ENCODE peak calls at places on chromosomes 11 and 22, in six cellular contexts. X, T, C, A, W and Y are unnamed samples.

GRCh38 chr11:32448232-32448631 is 12.9 kb upstream of the WT1 start:
- DNase-seq in W (no peak), A (no peak), T (no peak), C (no peak), X (no peak), Y (no peak)

GRCh38 chr11:12270215-12270797 is 107.1 kb upstream of the PARVA start:
- DNase-seq in X (no peak), W (no peak), C (no peak), A (no peak), T (no peak), Y (no peak)

GRCh38 chr11:64101461-64101860 is 64.5 kb downstream of the MACROD1 start:
- DNase-seq in W (peak), C (no peak), T (no peak), X (peak), A (no peak), Y (no peak)

GRCh38 chr22:20937031-20937793 is 20.0 kb downstream of the CRKL start:
- DNase-seq in A (no peak), X (no peak), T (no peak), W (no peak), C (no peak), Y (no peak)

GRCh38 chr22:21917206-21917958 is 35.3 kb downstream of the PPM1F start:
- DNase-seq in C (no peak), W (no peak), X (no peak), A (no peak), T (peak), Y (no peak)

GRCh38 chr11:76640540-76640939 is 30.0 kb downstream of the LRRC32 start:
- DNase-seq in C (no peak), T (no peak), W (no peak), A (peak), X (no peak), Y (no peak)

GRCh38 chr22:31282748-31283468 is 9.4 kb downstream of the PIK3IP1 start:
- DNase-seq in A (no peak), T (no peak), C (no peak), X (no peak), W (no peak), Y (no peak)

GRCh38 chr22:44664149-44664548 is 37.9 kb upstream of the PRR5 start:
- DNase-seq in X (no peak), C (no peak), A (no peak), W (no peak), T (peak), Y (no peak)

GRCh38 chr11:61494341-61495038 is 14.1 kb upstream of the LRRC10B start:
- DNase-seq in A (no peak), T (no peak), W (no peak), C (no peak), X (no peak), Y (no peak)

GRCh38 chr22:39290724-39291161 is 28.7 kb downstream of the RPL3 start:
- DNase-seq in A (peak), X (peak), W (peak), C (no peak), T (no peak), Y (no peak)

GRCh38 chr11:72085836-72086475 is 5.3 kb downstream of the LRRC51 start:
- DNase-seq in W (no peak), C (no peak), T (no peak), A (no peak), X (no peak), Y (no peak)

DNA sequence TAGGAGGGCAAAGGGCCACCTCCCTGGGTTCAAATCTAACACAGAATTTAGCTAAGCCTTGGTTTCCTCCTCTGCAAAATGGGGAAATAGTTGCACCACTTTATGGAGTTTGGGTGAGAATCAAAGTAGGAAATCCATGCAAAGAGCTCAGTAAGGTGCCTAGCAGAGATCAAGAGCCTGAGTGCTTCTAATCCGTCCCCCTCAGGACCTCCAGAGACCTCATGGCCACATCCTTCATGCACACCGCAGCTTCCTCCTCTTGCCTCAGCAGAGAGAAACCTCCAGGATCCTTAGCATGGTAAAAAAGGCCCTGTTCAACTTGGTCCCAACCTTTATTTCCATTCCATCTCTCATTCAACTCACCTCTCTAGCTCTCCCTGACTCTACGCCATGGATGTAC is 37.8 kb upstream of the NAV2 start:
- DNase-seq in X (no peak), C (no peak), A (no peak), T (no peak), W (no peak), Y (no peak)
- H3K27ac ChIP-seq in X (no peak), C (no peak), A (no peak), T (no peak), W (peak), Y (peak)

GRCh38 chr11:112925516-112926310 is 35.5 kb upstream of the NCAM1 start:
- DNase-seq in X (no peak), W (no peak), C (no peak), T (no peak), A (no peak), Y (peak)
- H3K27ac ChIP-seq in X (no peak), W (no peak), C (no peak), T (no peak), A (no peak), Y (no peak)

DNA sequence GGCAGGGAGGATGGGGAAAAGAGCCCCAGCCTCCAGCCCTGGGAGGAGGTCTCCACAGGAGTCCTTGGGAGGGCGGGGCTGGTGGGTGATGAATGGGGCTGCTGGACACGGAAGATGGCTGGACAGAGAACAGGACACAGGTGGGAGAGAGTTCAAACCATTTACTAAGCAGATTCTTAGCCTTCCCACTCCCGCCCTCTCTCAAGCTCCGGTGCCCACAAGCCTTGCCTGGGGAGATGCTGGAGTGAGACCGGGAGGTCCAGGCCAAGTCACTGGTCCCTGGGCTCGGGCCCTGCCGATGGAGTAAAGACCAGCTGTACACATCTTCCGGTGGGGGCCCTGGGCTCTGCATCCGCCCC is 1.4 kb downstream of the CLDN5 start:
- DNase-seq in T (no peak), W (no peak), A (no peak), X (no peak), C (no peak), Y (no peak)
- H3K27ac ChIP-seq in T (peak), W (peak), A (no peak), X (no peak), C (no peak), Y (no peak)

GRCh38 chr11:125679837-125680236 is 810 bp downstream of the ACRV1 start:
- DNase-seq in X (no peak), C (no peak), A (no peak), W (no peak), T (no peak), Y (no peak)
- H3K27ac ChIP-seq in X (no peak), C (no peak), A (no peak), W (no peak), T (no peak), Y (no peak)

DNA sequence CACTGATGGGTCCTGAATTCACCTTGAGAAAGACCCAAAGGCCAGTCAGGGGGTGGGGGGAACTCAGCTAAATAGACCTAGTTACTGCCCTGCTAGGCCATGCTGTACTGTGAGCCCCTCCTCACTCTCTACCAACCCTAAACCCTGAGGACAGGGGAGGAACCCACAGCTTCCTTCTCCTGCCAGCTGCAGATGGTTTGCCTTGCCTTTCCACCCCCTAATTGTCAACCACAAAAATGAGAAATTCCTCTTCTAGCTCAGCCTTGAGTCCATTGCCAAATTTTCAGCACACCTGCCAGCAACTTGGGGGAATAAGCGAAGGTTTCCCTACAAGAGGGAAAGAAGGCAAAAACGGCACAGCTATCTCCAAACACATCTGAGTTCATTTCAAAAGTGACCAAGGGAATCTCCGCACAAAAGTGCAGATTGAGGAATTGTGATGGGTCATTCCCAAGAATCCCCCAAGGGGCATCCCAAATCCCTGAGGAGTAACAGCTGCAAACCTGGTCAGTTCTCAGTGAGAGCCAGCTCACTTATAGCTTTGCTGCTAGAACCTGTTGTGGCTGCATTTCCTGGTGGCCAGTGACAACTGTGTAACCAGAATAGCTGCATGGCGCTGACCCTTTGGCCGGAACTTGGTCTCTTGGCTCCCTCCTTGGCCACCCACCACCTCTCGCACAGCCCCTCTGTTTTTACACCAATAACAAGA is 2.4 kb upstream of the TTC36 start:
- DNase-seq in X (no peak), C (no peak), W (no peak), T (no peak), A (no peak), Y (no peak)
- H3K27ac ChIP-seq in X (no peak), C (no peak), W (no peak), T (no peak), A (no peak), Y (no peak)

GRCh38 chr11:2884424-2884815 is 1.2 kb downstream of the CDKN1C start:
- DNase-seq in C (no peak), A (no peak), X (peak), T (peak), W (peak), Y (no peak)
- H3K27ac ChIP-seq in C (no peak), A (no peak), X (no peak), T (peak), W (peak), Y (no peak)

GRCh38 chr22:28239941-28240340 is 320.9 kb upstream of the PITPNB start:
- DNase-seq in X (peak), T (no peak), C (no peak), A (no peak), W (no peak), Y (no peak)
- H3K27ac ChIP-seq in X (no peak), T (no peak), C (no peak), A (no peak), W (no peak), Y (no peak)

DNA sequence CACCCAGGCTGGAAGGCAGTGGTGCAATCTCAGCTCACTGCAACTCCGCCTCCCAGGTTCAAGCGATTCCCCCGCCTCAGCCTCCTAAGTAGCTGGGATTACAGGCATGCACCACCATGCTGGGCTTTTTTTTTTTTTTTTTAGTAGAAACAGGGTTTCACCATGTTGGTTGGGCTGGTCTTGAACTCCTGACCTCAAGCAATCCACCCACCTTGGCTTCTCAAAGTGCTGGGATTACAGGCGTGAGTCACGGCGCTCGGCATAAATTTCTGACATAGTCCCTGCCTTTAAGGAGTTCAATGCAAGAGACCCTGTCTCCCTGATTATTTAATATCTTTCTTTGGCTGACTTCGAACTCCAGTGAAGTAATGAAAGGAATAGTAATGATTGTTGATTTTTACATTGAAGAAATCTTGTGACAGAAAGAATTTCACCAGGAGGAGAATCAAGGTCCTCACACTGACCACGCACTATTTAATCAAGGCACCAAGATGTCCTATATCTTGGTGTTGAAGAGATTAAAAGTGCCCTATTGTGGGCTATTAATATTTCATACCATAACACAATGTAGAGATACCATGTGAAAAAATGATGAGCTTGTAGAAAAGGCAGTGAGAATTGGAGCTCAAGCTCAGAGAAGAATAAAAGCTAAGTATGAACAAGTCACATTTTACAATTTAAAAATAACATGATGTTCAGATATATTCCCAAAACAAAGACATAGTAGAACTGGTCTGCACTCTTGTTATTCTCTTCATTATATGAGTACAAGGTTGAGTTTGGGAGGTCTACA is 71.6 kb upstream of the BLID start:
- DNase-seq in X (no peak), W (no peak), T (no peak), A (no peak), C (no peak), Y (no peak)
- H3K27ac ChIP-seq in X (peak), W (peak), T (no peak), A (no peak), C (no peak), Y (peak)

DNA sequence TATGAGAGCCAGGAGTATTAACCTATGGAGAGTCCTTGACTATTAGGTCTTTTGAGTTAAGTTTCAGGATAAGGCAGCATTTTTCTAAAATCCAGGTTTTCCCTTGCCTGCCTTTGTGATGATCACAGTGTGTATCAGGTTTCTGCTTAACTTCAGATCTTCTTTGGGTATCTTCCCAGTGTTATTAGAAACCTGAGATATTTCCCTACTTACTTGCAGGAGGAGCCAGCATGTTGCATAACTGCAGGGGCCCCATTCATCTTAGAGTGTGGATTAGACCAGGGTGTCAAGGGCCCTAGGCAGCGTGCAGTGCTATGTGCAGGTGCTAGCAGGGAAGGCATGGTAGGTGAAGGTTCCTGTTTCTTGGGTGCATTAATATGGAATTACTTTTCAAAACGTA is 69.5 kb downstream of the ZNRF3 start:
- DNase-seq in C (no peak), A (no peak), X (peak), W (no peak), T (no peak), Y (no peak)
- H3K27ac ChIP-seq in C (no peak), A (no peak), X (no peak), W (peak), T (no peak), Y (no peak)

GRCh38 chr22:32916025-32916424 is 114.5 kb downstream of the TIMP3 start:
- DNase-seq in A (no peak), C (no peak), T (no peak), X (no peak), W (no peak), Y (no peak)
- H3K27ac ChIP-seq in A (no peak), C (no peak), T (no peak), X (no peak), W (no peak), Y (no peak)